ENCODE peak calls at places on chromosomes 4 and X, in seven cellular contexts. G, Y, X, U, B, L and H are unnamed samples.

GRCh38 chrX:22373094-22373493 is 100.4 kb downstream of the CBLL2 start:
- DNase-seq in X (no peak), U (no peak), B (no peak), Y (no peak), G (no peak), L (no peak), H (no peak)

GRCh38 chr4:184475096-184475461 is 729 bp upstream of the IRF2 start:
- DNase-seq in U (peak), L (peak), G (peak), X (peak), B (peak), Y (peak), H (no peak)

GRCh38 chr4:147822128-147822527 is 90.2 kb downstream of the ARHGAP10 start:
- DNase-seq in B (no peak), L (no peak), G (no peak), U (no peak), Y (peak), X (no peak), H (peak)

GRCh38 chr4:121950212-121950679 is 1.6 kb downstream of the TRPC3 start:
- DNase-seq in Y (peak), U (peak), G (peak), L (peak), B (peak), X (peak), H (peak)

GRCh38 chr4:14177987-14178386 is 550.5 kb upstream of the BOD1L1 start:
- DNase-seq in G (no peak), L (no peak), Y (no peak), X (no peak), B (no peak), U (no peak), H (no peak)

GRCh38 chr4:137768881-137769280 is 236.6 kb upstream of the PCDH18 start:
- DNase-seq in B (no peak), L (no peak), U (no peak), Y (no peak), X (no peak), G (no peak), H (no peak)

GRCh38 chrX:57241967-57242366 is 44.5 kb upstream of the FAAH2 start:
- DNase-seq in G (no peak), L (no peak), Y (no peak), B (no peak), U (no peak), X (no peak), H (peak)

GRCh38 chr4:139783761-139784484 is 118.3 kb downstream of the MGST2 start:
- DNase-seq in L (no peak), G (peak), U (no peak), B (no peak), Y (no peak), X (no peak), H (no peak)

GRCh38 chr4:66949424-66949823 is 595.9 kb downstream of the CENPC start:
- DNase-seq in U (no peak), B (no peak), Y (no peak), L (no peak), G (no peak), X (no peak), H (no peak)

GRCh38 chrX:38656350-38656915 is 95.1 kb downstream of the TSPAN7 start:
- DNase-seq in U (no peak), X (no peak), L (no peak), Y (no peak), G (no peak), B (no peak), H (no peak)

GRCh38 chrX:50211510-50211909 is 6.9 kb downstream of the CCNB3 start:
- DNase-seq in X (no peak), L (no peak), B (no peak), G (no peak), U (no peak), Y (no peak), H (peak)

GRCh38 chr4:32929738-32930688 is 2209.8 kb downstream of the PCDH7 start:
- DNase-seq in B (no peak), X (no peak), G (no peak), L (no peak), U (no peak), Y (no peak), H (no peak)

GRCh38 chr4:182975806-182976205 is 58.6 kb upstream of the DCTD start:
- DNase-seq in B (no peak), X (no peak), G (no peak), U (no peak), L (no peak), Y (peak), H (peak)